ENCODE peak calls at places on chromosomes 3 and 15, in seven cellular contexts. I, F, C, P, E, Y and N are unnamed samples.

GRCh38 chr15:63050737-63051700 is 8.5 kb downstream of the TPM1 start:
- DNase-seq in I (no peak), F (no peak), C (no peak), P (no peak), E (peak), Y (no peak), N (no peak)

GRCh38 chr3:38522002-38522401 is 25.9 kb downstream of the EXOG start:
- DNase-seq in I (no peak), F (no peak), C (no peak), P (no peak), E (no peak), Y (no peak), N (no peak)

GRCh38 chr3:148759425-148759824 is 61.7 kb downstream of the AGTR1 start:
- DNase-seq in I (no peak), F (no peak), C (no peak), P (no peak), E (no peak), Y (no peak), N (no peak)

GRCh38 chr3:90091557-90091956 is 984.1 kb downstream of the EPHA3 start:
- DNase-seq in I (no peak), F (no peak), C (peak), P (no peak), E (peak), Y (no peak), N (no peak)

GRCh38 chr3:50278868-50279224 is at the start of gene LSMEM2:
- DNase-seq in I (no peak), F (no peak), C (no peak), P (no peak), E (no peak), Y (no peak), N (no peak)

GRCh38 chr3:126746395-126747177 is 42.5 kb downstream of the CHCHD6 start:
- DNase-seq in I (no peak), F (no peak), C (no peak), P (no peak), E (peak), Y (no peak), N (no peak)

GRCh38 chr3:36124118-36124796 is 256.0 kb upstream of the STAC start:
- DNase-seq in I (no peak), F (peak), C (peak), P (no peak), E (peak), Y (no peak), N (no peak)

GRCh38 chr3:38007754-38008090 is 17.1 kb downstream of the VILL start:
- DNase-seq in I (no peak), F (no peak), C (no peak), P (no peak), E (no peak), Y (no peak), N (no peak)

GRCh38 chr15:68479406-68479805 is 47.4 kb upstream of the ITGA11 start:
- DNase-seq in I (no peak), F (no peak), C (no peak), P (no peak), E (peak), Y (no peak), N (no peak)

GRCh38 chr3:71064976-71065763 is 518.4 kb downstream of the FOXP1 start:
- DNase-seq in I (no peak), F (no peak), C (peak), P (peak), E (peak), Y (peak), N (peak)

GRCh38 chr3:24475945-24476344 is 18.7 kb downstream of the THRB start:
- DNase-seq in I (no peak), F (no peak), C (no peak), P (no peak), E (no peak), Y (no peak), N (no peak)

GRCh38 chr3:196073188-196073838 is 8.6 kb downstream of the TFRC start:
- DNase-seq in I (peak), F (no peak), C (peak), P (peak), E (peak), Y (peak), N (peak)

GRCh38 chr3:126344380-126345041 is 12.7 kb downstream of the KLF15 start:
- DNase-seq in I (peak), F (no peak), C (peak), P (no peak), E (no peak), Y (no peak), N (no peak)

GRCh38 chr3:134646086-134646485 is 4.7 kb downstream of the KY start:
- DNase-seq in I (no peak), F (no peak), C (no peak), P (no peak), E (no peak), Y (no peak), N (no peak)

GRCh38 chr3:121836069-121836468 is 1.1 kb downstream of the EAF2 start:
- DNase-seq in I (no peak), F (no peak), C (no peak), P (peak), E (no peak), Y (no peak), N (no peak)

GRCh38 chr15:85157344-85157743 is 175.7 kb downstream of the PDE8A start:
- DNase-seq in I (no peak), F (no peak), C (no peak), P (no peak), E (no peak), Y (no peak), N (no peak)

GRCh38 chr3:12833226-12834161 is 7.9 kb downstream of the RPL32 start:
- DNase-seq in I (no peak), F (no peak), C (no peak), P (no peak), E (no peak), Y (no peak), N (no peak)

GRCh38 chr15:90231028-90232017 is 2.4 kb downstream of the CIB1 start:
- DNase-seq in I (no peak), F (no peak), C (no peak), P (peak), E (no peak), Y (peak), N (peak)

GRCh38 chr15:56568466-56569167 is 103.7 kb upstream of the MNS1 start:
- DNase-seq in I (no peak), F (no peak), C (no peak), P (no peak), E (no peak), Y (no peak), N (no peak)

GRCh38 chr3:136343873-136344281 is 93.7 kb downstream of the PCCB start:
- DNase-seq in I (peak), F (peak), C (no peak), P (no peak), E (peak), Y (no peak), N (no peak)

GRCh38 chr3:71942432-71942831 is 157.5 kb upstream of the PROK2 start:
- DNase-seq in I (no peak), F (no peak), C (no peak), P (no peak), E (no peak), Y (no peak), N (no peak)

GRCh38 chr3:174247671-174248070 is 611.5 kb upstream of the NAALADL2 start:
- DNase-seq in I (no peak), F (no peak), C (no peak), P (no peak), E (no peak), Y (no peak), N (no peak)

GRCh38 chr3:133937756-133938601 is 42.3 kb upstream of the RAB6B start:
- DNase-seq in I (no peak), F (no peak), C (no peak), P (no peak), E (peak), Y (no peak), N (no peak)

GRCh38 chr15:23857028-23857641 is 170.0 kb upstream of the NDN start:
- DNase-seq in I (no peak), F (no peak), C (peak), P (no peak), E (peak), Y (no peak), N (no peak)

GRCh38 chr3:15427182-15427880 is at the start of the genes EAF1 and METTL6:
- DNase-seq in I (peak), F (peak), C (peak), P (peak), E (peak), Y (peak), N (peak)
- TF ChIP-seq CTCF in I (no peak), F (no peak), C (no peak), P (no peak), E (peak), Y (peak), N (no peak)

GRCh38 chr3:34969513-34969912 is 669.8 kb upstream of the ARPP21 start:
- DNase-seq in I (no peak), F (no peak), C (no peak), P (no peak), E (no peak), Y (no peak), N (no peak)
- TF ChIP-seq CTCF in I (no peak), F (no peak), C (no peak), P (no peak), E (no peak), Y (no peak), N (no peak)

DNA sequence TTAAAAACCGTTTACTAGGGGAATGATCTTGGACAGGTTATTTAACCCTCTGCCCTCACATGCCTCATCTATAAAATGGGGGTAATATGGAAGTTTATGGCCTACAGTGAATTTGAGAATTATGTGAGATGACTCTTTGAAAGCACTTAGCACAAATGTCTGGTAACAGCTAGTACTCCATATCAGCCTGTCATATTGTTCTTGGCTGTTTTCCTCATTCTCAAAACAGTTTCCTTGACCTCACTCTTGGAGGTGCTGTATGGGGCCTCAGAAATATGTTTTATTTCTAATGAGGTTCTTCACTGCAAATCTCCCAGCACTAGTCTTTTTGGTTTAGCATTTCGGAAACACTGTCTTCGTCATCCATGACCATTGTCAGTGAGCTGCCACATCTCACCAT is 398.2 kb downstream of the FEZF2 start:
- DNase-seq in I (no peak), F (no peak), C (no peak), P (no peak), E (no peak), Y (no peak), N (no peak)
- TF ChIP-seq CTCF in I (no peak), F (no peak), C (no peak), P (no peak), E (no peak), Y (no peak), N (no peak)

DNA sequence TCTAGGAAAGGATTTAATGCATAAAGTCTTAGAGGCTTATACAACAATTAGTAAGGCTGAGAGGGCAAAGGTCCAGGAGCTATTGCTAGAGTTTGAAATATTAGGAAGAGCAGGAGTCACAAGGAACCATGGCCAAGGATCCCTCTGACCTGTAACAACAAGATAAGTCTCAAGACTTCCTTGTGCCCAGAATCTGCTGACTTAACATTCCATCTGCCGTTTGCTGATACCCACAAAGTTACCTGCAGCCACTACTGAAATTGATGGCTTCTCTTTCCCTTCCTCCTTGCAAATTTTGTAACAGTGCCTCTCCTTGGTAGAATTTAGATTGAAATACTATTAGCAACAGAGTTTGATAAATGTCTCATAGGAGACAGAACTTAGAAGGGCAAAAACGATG is 4.7 kb upstream of the MYEF2 start:
- DNase-seq in I (no peak), F (no peak), C (no peak), P (no peak), E (no peak), Y (no peak), N (no peak)
- TF ChIP-seq CTCF in I (no peak), F (no peak), C (no peak), P (no peak), E (no peak), Y (no peak), N (no peak)

GRCh38 chr3:172717493-172718088 is 6.7 kb upstream of the NCEH1 start:
- DNase-seq in I (no peak), F (no peak), C (no peak), P (no peak), E (no peak), Y (no peak), N (no peak)
- TF ChIP-seq CTCF in I (no peak), F (peak), C (no peak), P (no peak), E (peak), Y (no peak), N (no peak)

GRCh38 chr3:53198256-53198977 is 37.4 kb downstream of the PRKCD start:
- DNase-seq in I (no peak), F (no peak), C (no peak), P (no peak), E (no peak), Y (no peak), N (no peak)
- TF ChIP-seq CTCF in I (no peak), F (peak), C (no peak), P (peak), E (peak), Y (no peak), N (no peak)